ENCODE peak calls at places on chromosome 5, in nine cellular contexts. H is transverse colon, N is cardiac muscle cell, K is AG04450, E is Caco-2, C is DND-41, G is HFF-Myc, F is coronary artery, B is brain microvascular endothelial cell. I is an unnamed sample.

GRCh38 chr5:130386155-130386554 is 481.9 kb downstream of the CHSY3 start:
- DNase-seq in B (no peak), E (no peak), H (no peak), G (no peak), C (no peak), N (no peak), F (no peak), K (no peak), I (no peak)

GRCh38 chr5:141641634-141642278 is 5.0 kb downstream of the RELL2 start:
- DNase-seq in F (peak), B (peak), K (no peak), E (peak), G (no peak), H (no peak), N (no peak), C (no peak), I (no peak)

GRCh38 chr5:117218789-117219188 is 644.2 kb upstream of the SEMA6A start:
- DNase-seq in C (no peak), N (no peak), E (peak), K (no peak), F (no peak), B (no peak), G (no peak), H (no peak), I (no peak)

GRCh38 chr5:10317825-10318682 is 10.4 kb upstream of the CMBL start:
- DNase-seq in H (no peak), E (no peak), N (no peak), F (no peak), K (no peak), G (peak), C (no peak), B (no peak), I (no peak)

GRCh38 chr5:43039468-43040286 is 442 bp downstream of the ANXA2R start:
- DNase-seq in G (no peak), K (no peak), B (peak), N (peak), E (peak), F (no peak), H (peak), C (peak), I (no peak)

GRCh38 chr5:107885601-107886000 is 214.9 kb upstream of the EFNA5 start:
- DNase-seq in B (no peak), G (no peak), N (no peak), F (no peak), K (no peak), H (no peak), C (peak), E (no peak), I (no peak)

GRCh38 chr5:95520176-95520575 is 34.6 kb downstream of the SKIC3 start:
- DNase-seq in B (no peak), C (no peak), F (no peak), N (no peak), K (no peak), G (no peak), E (no peak), H (no peak), I (no peak)

GRCh38 chr5:147989977-147990376 is 73.8 kb upstream of the SPINK5 start:
- DNase-seq in E (no peak), C (no peak), K (no peak), F (no peak), N (no peak), H (no peak), B (no peak), G (no peak), I (no peak)

GRCh38 chr5:132467292-132467984 is 23.1 kb downstream of the IRF1 start:
- DNase-seq in E (peak), K (no peak), F (no peak), H (peak), G (no peak), B (no peak), N (no peak), C (peak), I (no peak)
- H3K4me3 ChIP-seq in E (no peak), K (no peak), F (no peak), H (no peak), G (no peak), B (no peak), N (no peak), C (peak), I (no peak)

GRCh38 chr5:172188033-172188892 is at the start of gene STK10:
- DNase-seq in F (peak), B (peak), G (peak), H (peak), E (peak), K (peak), N (peak), C (peak), I (peak)

GRCh38 chr5:172187118-172188032 is 649 bp downstream of the STK10 start:
- DNase-seq in G (no peak), E (peak), F (no peak), H (peak), K (no peak), C (peak), B (peak), N (peak), I (no peak)

GRCh38 chr5:172186114-172186695 is 1.8 kb downstream of the STK10 start:
- DNase-seq in C (no peak), B (no peak), G (no peak), F (no peak), K (no peak), H (no peak), E (no peak), N (no peak), I (no peak)

GRCh38 chr5:172189693-172190296 is 1.8 kb upstream of the STK10 start:
- DNase-seq in G (no peak), C (no peak), B (no peak), K (no peak), H (no peak), F (no peak), N (no peak), E (no peak), I (no peak)

DNA sequence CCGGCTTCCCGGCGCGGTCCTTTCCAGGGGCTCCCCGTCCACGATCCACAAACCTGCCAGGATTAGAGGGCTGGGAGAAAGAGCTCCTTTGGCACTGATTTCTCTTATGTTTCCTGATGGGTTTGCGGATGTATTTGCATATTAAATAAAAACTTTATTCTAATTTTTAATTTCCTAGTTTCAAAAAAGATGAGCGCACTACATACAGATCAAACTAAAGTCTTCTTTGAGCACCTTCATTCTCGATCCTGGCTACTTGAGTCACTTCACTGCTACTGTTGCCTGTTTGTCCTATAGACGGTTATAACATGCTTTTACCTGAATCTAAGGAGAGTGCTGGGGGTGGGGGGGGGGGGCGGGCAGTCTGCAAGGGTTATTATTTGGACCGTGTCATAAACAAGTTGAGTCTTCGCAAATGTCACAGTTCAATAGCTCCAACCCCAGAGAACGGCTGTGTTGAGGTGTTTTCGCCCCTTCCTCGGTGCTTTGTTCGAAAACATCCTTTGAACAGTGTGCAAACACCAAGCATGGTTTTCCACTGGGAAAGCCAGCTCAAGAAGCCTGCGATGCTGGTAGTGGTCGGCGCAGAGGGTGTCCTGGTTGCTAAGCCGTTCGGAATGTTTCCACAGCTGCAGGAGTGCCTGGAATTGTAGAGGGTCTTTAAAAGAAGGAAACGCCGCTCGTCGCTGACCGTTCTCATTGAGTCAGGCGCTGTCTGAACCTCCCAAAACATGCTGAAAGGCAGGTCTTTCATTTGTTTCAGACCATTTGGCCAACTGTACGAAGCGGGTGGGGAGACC is 1.1 kb upstream of the STK10 start:
- DNase-seq in B (peak), G (no peak), F (no peak), E (no peak), N (peak), H (no peak), C (no peak), K (no peak), I (no peak)
- TF ChIP-seq CTCF in B (no peak), G (no peak), F (no peak), E (no peak), N (no peak), H (no peak), C (no peak), K (no peak), I (no peak)

GRCh38 chr5:14171091-14171490 is 27.9 kb downstream of the TRIO start:
- DNase-seq in N (no peak), E (no peak), H (no peak), C (no peak), K (no peak), F (no peak), G (no peak), B (no peak), I (peak)
- H3K4me3 ChIP-seq in N (no peak), E (no peak), H (no peak), C (no peak), K (peak), F (no peak), G (no peak), B (no peak), I (no peak)

DNA sequence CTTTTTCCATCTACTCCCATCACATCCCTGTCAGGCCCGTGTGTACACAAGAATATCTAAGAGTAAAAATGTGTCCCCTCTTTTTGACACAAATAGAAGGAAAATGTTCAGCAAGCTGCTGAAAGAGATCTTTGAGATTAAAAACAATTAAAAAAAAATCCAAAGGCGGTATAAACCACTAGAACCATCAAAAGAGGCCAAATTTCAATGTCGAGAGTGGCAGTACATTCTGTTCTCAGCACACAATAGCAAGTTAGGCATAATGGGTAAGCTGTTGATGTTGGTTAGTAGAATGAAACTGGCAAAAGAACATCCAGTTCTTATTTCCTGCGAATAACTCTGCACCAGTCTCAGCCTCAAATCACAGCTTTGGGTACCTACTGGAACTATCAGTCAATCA is 95.2 kb upstream of the IL7R start:
- DNase-seq in N (no peak), K (no peak), F (no peak), C (no peak), E (no peak), G (no peak), H (no peak), B (no peak), I (no peak)
- TF ChIP-seq CTCF in N (no peak), K (no peak), F (no peak), C (no peak), E (no peak), G (no peak), H (no peak), B (no peak), I (no peak)